ENCODE peak calls at places on chromosomes 5 and 9, in six cellular contexts. One of them, this sample, is unnamed.

GRCh38 chr5:93611900-93612898 is 29.2 kb downstream of the NR2F1 start:
- DNase-seq in ACHN: peak; percentile 27
- DNase-seq in LHCN-M2: peak; percentile 32
- DNase-seq in C1 segment of cervical spinal cord: no peak
- DNase-seq in foreskin fibroblast: no peak
- DNase-seq in NCI-H2081: no peak
- DNase-seq in this sample: no peak

GRCh38 chr9:23321049-23321448 is 505.0 kb downstream of the ELAVL2 start:
- DNase-seq in foreskin fibroblast: no peak
- DNase-seq in C1 segment of cervical spinal cord: no peak
- DNase-seq in NCI-H2081: no peak
- DNase-seq in ACHN: no peak
- DNase-seq in LHCN-M2: peak; percentile 0
- DNase-seq in this sample: no peak

GRCh38 chr5:127359502-127359901 is 68.9 kb downstream of the MEGF10 start:
- DNase-seq in ACHN: no peak
- DNase-seq in C1 segment of cervical spinal cord: no peak
- DNase-seq in LHCN-M2: no peak
- DNase-seq in NCI-H2081: no peak
- DNase-seq in foreskin fibroblast: no peak
- DNase-seq in this sample: no peak

GRCh38 chr5:116068028-116068632 is 16.7 kb upstream of the COMMD10 start:
- DNase-seq in C1 segment of cervical spinal cord: no peak
- DNase-seq in NCI-H2081: peak; percentile 25
- DNase-seq in foreskin fibroblast: peak; percentile 45
- DNase-seq in LHCN-M2: peak; percentile 50
- DNase-seq in ACHN: peak; percentile 41
- DNase-seq in this sample: no peak

GRCh38 chr5:151721812-151722391 is 35.2 kb upstream of the SPARC start:
- DNase-seq in ACHN: no peak
- DNase-seq in LHCN-M2: no peak
- DNase-seq in foreskin fibroblast: no peak
- DNase-seq in C1 segment of cervical spinal cord: no peak
- DNase-seq in NCI-H2081: no peak
- DNase-seq in this sample: no peak

GRCh38 chr5:7902201-7902600 is 33.3 kb downstream of the MTRR start:
- DNase-seq in LHCN-M2: peak; percentile 69
- DNase-seq in C1 segment of cervical spinal cord: no peak
- DNase-seq in ACHN: no peak
- DNase-seq in foreskin fibroblast: no peak
- DNase-seq in NCI-H2081: no peak
- DNase-seq in this sample: no peak

GRCh38 chr5:96275051-96275450 is 158.0 kb downstream of the PCSK1 start:
- DNase-seq in LHCN-M2: no peak
- DNase-seq in foreskin fibroblast: no peak
- DNase-seq in C1 segment of cervical spinal cord: no peak
- DNase-seq in ACHN: no peak
- DNase-seq in NCI-H2081: no peak
- DNase-seq in this sample: no peak

GRCh38 chr9:136153381-136154065 is 34.8 kb upstream of the TMEM250 start:
- DNase-seq in foreskin fibroblast: no peak
- DNase-seq in LHCN-M2: no peak
- DNase-seq in C1 segment of cervical spinal cord: no peak
- DNase-seq in ACHN: no peak
- DNase-seq in NCI-H2081: no peak
- DNase-seq in this sample: no peak

GRCh38 chr9:128552744-128553221 is 396 bp downstream of the SPTAN1 start:
- DNase-seq in C1 segment of cervical spinal cord: no peak
- DNase-seq in foreskin fibroblast: no peak
- DNase-seq in ACHN: peak; percentile 43
- DNase-seq in LHCN-M2: no peak
- DNase-seq in NCI-H2081: peak; percentile 48
- DNase-seq in this sample: no peak

GRCh38 chr5:143683459-143683858 is 128.5 kb upstream of the HMHB1 start:
- DNase-seq in C1 segment of cervical spinal cord: no peak
- DNase-seq in ACHN: no peak
- DNase-seq in foreskin fibroblast: no peak
- DNase-seq in LHCN-M2: no peak
- DNase-seq in NCI-H2081: no peak
- DNase-seq in this sample: no peak

GRCh38 chr9:18668944-18669343 is 195.0 kb downstream of the ADAMTSL1 start:
- DNase-seq in C1 segment of cervical spinal cord: no peak
- DNase-seq in LHCN-M2: no peak
- DNase-seq in foreskin fibroblast: no peak
- DNase-seq in ACHN: no peak
- DNase-seq in NCI-H2081: peak; percentile 33
- DNase-seq in this sample: no peak

GRCh38 chr5:43140286-43140685 is 19.6 kb downstream of the ZNF131 start:
- DNase-seq in NCI-H2081: no peak
- DNase-seq in C1 segment of cervical spinal cord: no peak
- DNase-seq in LHCN-M2: peak; percentile 24
- DNase-seq in foreskin fibroblast: no peak
- DNase-seq in ACHN: no peak
- DNase-seq in this sample: no peak

GRCh38 chr5:59790399-59791130 is 103.0 kb downstream of the PDE4D start:
- DNase-seq in foreskin fibroblast: no peak
- DNase-seq in C1 segment of cervical spinal cord: no peak
- DNase-seq in ACHN: peak; percentile 24
- DNase-seq in NCI-H2081: no peak
- DNase-seq in LHCN-M2: no peak
- DNase-seq in this sample: no peak

GRCh38 chr9:88218721-88219120 is 80.4 kb upstream of the SPATA31C2 start:
- DNase-seq in LHCN-M2: no peak
- DNase-seq in foreskin fibroblast: no peak
- DNase-seq in ACHN: peak; percentile 17
- DNase-seq in NCI-H2081: no peak
- DNase-seq in C1 segment of cervical spinal cord: no peak
- DNase-seq in this sample: no peak

GRCh38 chr5:164306662-164307061 is 801.2 kb downstream of the MAT2B start:
- DNase-seq in foreskin fibroblast: no peak
- DNase-seq in C1 segment of cervical spinal cord: no peak
- DNase-seq in LHCN-M2: no peak
- DNase-seq in ACHN: no peak
- DNase-seq in NCI-H2081: no peak
- DNase-seq in this sample: no peak

GRCh38 chr9:114156658-114157421 is 1.5 kb downstream of the COL27A1 start:
- DNase-seq in C1 segment of cervical spinal cord: no peak
- DNase-seq in LHCN-M2: peak; percentile 61
- DNase-seq in NCI-H2081: no peak
- DNase-seq in ACHN: peak; percentile 36
- DNase-seq in foreskin fibroblast: peak; percentile 88
- DNase-seq in this sample: no peak

GRCh38 chr9:134187821-134188420 is 23.6 kb upstream of the RNU6ATAC start:
- DNase-seq in NCI-H2081: no peak
- DNase-seq in C1 segment of cervical spinal cord: no peak
- DNase-seq in ACHN: no peak
- DNase-seq in LHCN-M2: no peak
- DNase-seq in foreskin fibroblast: no peak
- DNase-seq in this sample: no peak

GRCh38 chr5:88952344-88952743 is 69.4 kb upstream of the MEF2C start:
- DNase-seq in foreskin fibroblast: no peak
- DNase-seq in ACHN: no peak
- DNase-seq in C1 segment of cervical spinal cord: no peak
- DNase-seq in NCI-H2081: peak; percentile 80
- DNase-seq in LHCN-M2: peak; percentile 77
- DNase-seq in this sample: no peak

GRCh38 chr5:10090074-10090473 is 159.6 kb downstream of the ATPSCKMT start:
- DNase-seq in C1 segment of cervical spinal cord: no peak
- DNase-seq in ACHN: no peak
- DNase-seq in NCI-H2081: no peak
- DNase-seq in LHCN-M2: no peak
- DNase-seq in foreskin fibroblast: no peak
- DNase-seq in this sample: no peak

GRCh38 chr5:79809743-79810142 is 120.1 kb downstream of the CMYA5 start:
- DNase-seq in LHCN-M2: no peak
- DNase-seq in C1 segment of cervical spinal cord: no peak
- DNase-seq in ACHN: no peak
- DNase-seq in foreskin fibroblast: no peak
- DNase-seq in NCI-H2081: no peak
- DNase-seq in this sample: no peak

GRCh38 chr5:178449163-178450060 is 140.8 kb downstream of the COL23A1 start:
- DNase-seq in NCI-H2081: no peak
- DNase-seq in LHCN-M2: no peak
- DNase-seq in C1 segment of cervical spinal cord: no peak
- DNase-seq in ACHN: no peak
- DNase-seq in foreskin fibroblast: no peak
- DNase-seq in this sample: no peak

GRCh38 chr5:55187370-55187769 is 14.4 kb upstream of the CDC20B start:
- DNase-seq in NCI-H2081: peak; percentile 14
- DNase-seq in C1 segment of cervical spinal cord: no peak
- DNase-seq in foreskin fibroblast: no peak
- DNase-seq in ACHN: peak; percentile 33
- DNase-seq in LHCN-M2: no peak
- DNase-seq in this sample: no peak

GRCh38 chr9:129405831-129406220 is 215.1 kb downstream of the C9orf50 start:
- DNase-seq in C1 segment of cervical spinal cord: no peak
- DNase-seq in ACHN: no peak
- DNase-seq in foreskin fibroblast: no peak
- DNase-seq in NCI-H2081: no peak
- DNase-seq in LHCN-M2: peak; percentile 61
- DNase-seq in this sample: no peak